ENCODE peak calls at places on chromosomes 7 and 10, in four cellular contexts. Y is adipocyte, M is testis, V is H7. R is an unnamed sample. For H3K27me3, the result is how much of the 10 kb centered on the place peaks cover.

GRCh38 chr10:86763404-86763803 is 7.0 kb downstream of the BMPR1A start:
- DNase-seq in Y (no peak), M (peak), V (no peak), R (no peak)

GRCh38 chr7:88490161-88490560 is 183.5 kb upstream of the STEAP4 start:
- DNase-seq in Y (no peak), M (no peak), V (no peak), R (no peak)

GRCh38 chr10:58435297-58435696 is 50.1 kb downstream of the TFAM start:
- DNase-seq in Y (peak), M (no peak), V (no peak), R (no peak)

GRCh38 chr10:97200616-97201015 is 14.9 kb upstream of the SLIT1 start:
- DNase-seq in Y (no peak), M (no peak), V (no peak), R (no peak)

GRCh38 chr7:83306487-83306886 is 143.8 kb upstream of the PCLO start:
- DNase-seq in Y (no peak), M (no peak), V (no peak), R (no peak)

GRCh38 chr10:77501152-77501845 is 136.3 kb downstream of the KCNMA1 start:
- DNase-seq in Y (peak), M (no peak), V (no peak), R (no peak)

GRCh38 chr7:512146-512510 is 7.5 kb downstream of the PDGFA start:
- DNase-seq in Y (no peak), M (no peak), V (no peak), R (no peak)

GRCh38 chr7:51602321-51602720 is 285.7 kb upstream of the COBL start:
- DNase-seq in Y (no peak), M (no peak), V (no peak), R (no peak)

GRCh38 chr10:24814568-24815313 is 91.1 kb upstream of the ARHGAP21 start:
- DNase-seq in Y (peak), M (no peak), V (no peak), R (no peak)

GRCh38 chr7:94182066-94182465 is 177.9 kb upstream of the BET1 start:
- DNase-seq in Y (peak), M (no peak), V (no peak), R (no peak)

GRCh38 chr10:67086324-67087139 is 160.7 kb downstream of the LRRTM3 start:
- DNase-seq in Y (peak), M (no peak), V (no peak), R (no peak)
- H3K27me3 ChIP-seq in Y (under half), M (under half), V (under half), R (under half)

GRCh38 chr7:108454317-108454673 is 1.9 kb downstream of the NRCAM start:
- DNase-seq in Y (no peak), M (no peak), V (no peak), R (no peak)
- H3K27me3 ChIP-seq in Y (under half), M (under half), V (under half), R (under half)

GRCh38 chr7:128247108-128247507 is 6.0 kb downstream of the LEP start:
- DNase-seq in Y (no peak), M (no peak), V (peak), R (no peak)
- H3K27me3 ChIP-seq in Y (under half), M (under half), V (under half), R (under half)

DNA sequence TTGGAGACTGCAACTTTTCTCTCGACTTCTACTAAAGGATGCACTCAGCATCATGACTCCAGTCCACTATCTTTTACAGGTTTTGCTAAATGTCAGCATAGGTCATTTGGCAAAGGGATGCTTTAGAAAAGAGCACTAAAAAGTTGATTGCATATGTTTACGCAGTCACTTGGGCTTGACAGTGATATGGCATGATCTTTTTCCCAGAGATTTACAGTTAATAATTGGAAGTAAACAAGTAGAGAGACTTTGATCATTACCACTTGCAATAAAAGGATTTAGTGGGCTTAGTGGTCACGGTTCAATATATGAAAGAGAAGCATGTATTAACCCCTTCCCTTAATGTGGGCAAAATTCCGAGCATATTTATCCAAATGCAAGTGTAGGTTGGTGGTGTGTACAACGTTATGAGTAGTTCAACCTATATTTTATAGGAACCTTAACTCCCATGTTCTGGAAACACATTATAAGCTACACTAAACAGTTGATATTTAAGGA is 1.8 kb downstream of the BMI1 start:
- DNase-seq in Y (no peak), M (no peak), V (no peak), R (no peak)
- H3K27me3 ChIP-seq in Y (under half), M (under half), V (half or more), R (under half)

DNA sequence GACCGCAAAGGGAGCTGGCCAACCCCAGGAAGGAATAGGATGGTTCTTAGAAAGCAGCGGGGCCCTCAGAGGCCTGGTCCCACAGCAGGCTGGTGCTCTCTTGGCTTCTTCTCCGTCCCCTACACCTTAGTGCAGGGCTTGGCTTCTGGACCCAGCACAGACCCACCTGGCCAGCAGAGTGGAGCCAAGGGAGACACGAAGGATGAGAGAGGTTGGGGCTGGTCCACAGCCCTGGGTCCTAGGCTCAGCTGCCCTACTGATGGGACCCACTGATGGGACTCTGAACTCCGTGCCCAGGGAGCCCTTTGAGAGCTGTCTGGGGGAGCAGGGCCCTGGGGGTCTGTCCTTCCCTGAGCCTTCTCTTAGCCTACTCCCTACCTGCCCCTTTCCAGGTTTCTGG is 6.2 kb upstream of the TLX1 start:
- DNase-seq in Y (no peak), M (no peak), V (no peak), R (no peak)
- H3K27me3 ChIP-seq in Y (half or more), M (under half), V (half or more), R (half or more)

DNA sequence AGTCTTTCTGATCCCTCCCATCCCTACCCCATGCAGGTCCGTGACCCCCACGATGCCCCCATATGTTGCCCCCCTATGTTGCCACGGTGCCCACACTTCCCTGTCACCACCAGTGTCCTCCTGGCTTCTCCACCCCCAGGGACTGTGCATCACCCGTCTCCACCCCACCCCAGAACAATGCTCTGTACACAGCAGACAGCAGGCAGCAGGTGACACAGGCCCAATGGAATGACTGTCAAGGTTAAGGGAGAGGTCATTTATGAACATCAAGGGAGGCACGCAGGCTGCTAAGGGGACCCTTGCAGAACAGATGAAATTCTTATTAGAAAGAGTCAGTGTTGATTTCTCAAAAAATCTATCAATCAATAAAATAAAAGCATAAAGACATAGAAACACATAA is 71.5 kb downstream of the PARP12 start:
- DNase-seq in Y (no peak), M (no peak), V (no peak), R (no peak)
- H3K27me3 ChIP-seq in Y (under half), M (under half), V (under half), R (under half)

GRCh38 chr10:114042895-114043531 is 653 bp upstream of the ADRB1 start:
- DNase-seq in Y (peak), M (peak), V (peak), R (peak)

GRCh38 chr10:114044251-114045070 is 795 bp downstream of the ADRB1 start:
- DNase-seq in Y (no peak), M (no peak), V (peak), R (no peak)

GRCh38 chr10:114045738-114046458 is 2.2 kb downstream of the ADRB1 start:
- DNase-seq in Y (no peak), M (no peak), V (peak), R (no peak)

GRCh38 chr10:114045071-114045737 is 1.5 kb downstream of the ADRB1 start:
- DNase-seq in Y (peak), M (peak), V (peak), R (no peak)

DNA sequence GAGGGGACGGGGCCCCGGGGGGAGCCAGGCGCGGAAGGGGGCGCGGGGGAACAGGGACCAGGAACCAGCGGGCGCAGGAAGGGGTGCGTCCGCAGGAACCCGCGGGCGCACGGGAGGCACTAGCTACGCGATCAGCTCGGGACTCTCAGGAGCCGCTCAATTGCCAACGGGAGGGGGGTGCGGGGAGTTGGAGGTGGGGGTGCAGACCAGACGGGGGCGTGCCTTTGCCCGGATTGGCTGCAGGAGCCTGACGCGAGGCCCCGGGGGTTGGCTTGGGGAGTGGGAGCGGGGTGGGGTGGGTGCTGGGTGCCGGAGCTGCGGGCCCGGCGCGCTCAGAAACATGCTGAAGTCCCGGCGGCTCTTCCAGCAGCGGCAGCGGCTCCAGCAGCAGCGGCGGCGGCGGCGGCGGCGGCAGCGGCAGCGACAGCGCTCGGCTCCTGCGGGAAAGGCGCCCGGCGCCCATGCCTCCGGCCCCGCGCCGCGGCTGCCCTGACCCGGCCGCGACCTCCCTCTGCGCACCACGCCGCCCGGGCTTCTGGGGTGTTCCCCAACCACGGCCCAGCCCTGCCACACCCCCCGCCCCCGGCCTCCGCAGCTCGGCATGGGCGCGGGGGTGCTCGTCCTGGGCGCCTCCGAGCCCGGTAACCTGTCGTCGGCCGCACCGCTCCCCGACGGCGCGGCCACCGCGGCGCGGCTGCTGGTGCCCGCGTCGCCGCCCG is at the start of gene ADRB1:
- DNase-seq in Y (peak), M (peak), V (peak), R (peak)
- H3K27me3 ChIP-seq in Y (half or more), M (under half), V (half or more), R (under half)

R was measured in HL-60.